ENCODE peak calls at places on chromosomes 11 and 22, in eight cellular contexts. E is HCT116, L is nephron progenitor cell, D is spleen, K is progenitor cell of endocrine pancreas, I is foreskin fibroblast, H is PC-3, Q is IMR-90. P is an unnamed sample.

GRCh38 chr11:88051386-88051785 is 123.9 kb downstream of the RAB38 start:
- DNase-seq in E (no peak), I (peak), K (no peak), Q (peak), D (no peak), H (peak), L (no peak), P (no peak)

GRCh38 chr22:40620464-40621046 is 16.0 kb downstream of the MRTFA start:
- DNase-seq in L (no peak), Q (peak), I (peak), E (peak), H (peak), K (no peak), D (no peak), P (no peak)

GRCh38 chr11:125649465-125650166 is 24.7 kb downstream of the CHEK1 start:
- DNase-seq in Q (no peak), D (no peak), K (no peak), I (no peak), L (no peak), H (no peak), E (no peak), P (no peak)

GRCh38 chr11:107999759-108000455 is 8.8 kb upstream of the CUL5 start:
- DNase-seq in I (no peak), H (peak), Q (peak), E (peak), D (no peak), L (peak), K (peak), P (no peak)

GRCh38 chr11:88363566-88364169 is 26.1 kb upstream of the CTSC start:
- DNase-seq in Q (peak), E (no peak), D (no peak), I (no peak), H (peak), K (no peak), L (no peak), P (no peak)

GRCh38 chr22:23281406-23282088 is 101.2 kb downstream of the BCR start:
- DNase-seq in I (no peak), D (peak), H (peak), Q (peak), E (peak), K (peak), L (peak), P (peak)

GRCh38 chr22:45149671-45150070 is 14.1 kb upstream of the NUP50 start:
- DNase-seq in E (no peak), Q (peak), L (no peak), D (no peak), I (no peak), H (no peak), K (no peak), P (no peak)

GRCh38 chr11:27945323-27945722 is 162.6 kb downstream of the KIF18A start:
- DNase-seq in Q (no peak), L (no peak), K (no peak), I (no peak), D (no peak), E (no peak), H (no peak), P (no peak)

GRCh38 chr11:67213251-67213650 is 53.0 kb upstream of the GRK2 start:
- DNase-seq in D (no peak), I (no peak), K (no peak), L (no peak), Q (no peak), H (no peak), E (no peak), P (no peak)

GRCh38 chr11:122879785-122880184 is 2.8 kb upstream of the JHY start:
- DNase-seq in D (no peak), H (no peak), L (no peak), E (no peak), Q (no peak), K (no peak), I (no peak), P (no peak)

GRCh38 chr22:17984114-17984513 is 40.2 kb downstream of the MICAL3 start:
- DNase-seq in I (no peak), H (peak), Q (no peak), D (peak), E (no peak), K (no peak), L (no peak), P (no peak)

GRCh38 chr22:50498322-50498861 is 9.1 kb downstream of the LMF2 start:
- DNase-seq in I (peak), L (peak), K (no peak), D (no peak), E (peak), Q (peak), H (peak), P (peak)

GRCh38 chr11:117179048-117179999 is 781 bp downstream of the SIDT2 start:
- DNase-seq in I (no peak), H (peak), D (peak), L (peak), E (no peak), K (no peak), Q (no peak), P (peak)

GRCh38 chr11:47366020-47366490 is 12.3 kb downstream of the SPI1 start:
- DNase-seq in K (no peak), D (no peak), E (no peak), L (no peak), Q (no peak), I (no peak), H (no peak), P (no peak)

GRCh38 chr22:17898375-17898774 is 124.1 kb upstream of the BID start:
- DNase-seq in E (no peak), Q (no peak), K (no peak), L (no peak), I (no peak), D (no peak), H (no peak), P (no peak)

GRCh38 chr11:88415495-88415894 is 78.0 kb upstream of the CTSC start:
- DNase-seq in K (no peak), Q (no peak), H (no peak), L (no peak), D (no peak), E (no peak), I (no peak), P (no peak)

GRCh38 chr11:71456294-71456693 is 3.3 kb downstream of the NADSYN1 start:
- DNase-seq in D (peak), H (no peak), E (no peak), L (no peak), K (no peak), I (no peak), Q (no peak), P (no peak)

GRCh38 chr22:48781868-48782267 is 1045.8 kb downstream of the BRD1 start:
- DNase-seq in H (no peak), L (no peak), Q (no peak), I (no peak), D (no peak), E (no peak), K (no peak), P (no peak)

GRCh38 chr11:130785376-130786110 is 130.7 kb downstream of the SNX19 start:
- DNase-seq in Q (peak), H (peak), E (no peak), L (no peak), D (no peak), I (no peak), K (no peak), P (no peak)

GRCh38 chr11:21908211-21908610 is 284.7 kb upstream of the ANO5 start:
- DNase-seq in L (no peak), H (no peak), E (no peak), K (no peak), I (no peak), D (no peak), Q (no peak), P (no peak)

GRCh38 chr11:35066783-35067476 is 72.0 kb upstream of the CD44 start:
- DNase-seq in D (no peak), E (no peak), I (no peak), K (no peak), L (no peak), Q (no peak), H (no peak), P (no peak)

GRCh38 chr11:32122200-32122599 is 31.3 kb downstream of the RCN1 start:
- DNase-seq in H (no peak), L (no peak), I (no peak), D (no peak), E (no peak), Q (no peak), K (no peak), P (no peak)

GRCh38 chr11:95764267-95764898 is 25.2 kb downstream of the FAM76B start:
- DNase-seq in H (peak), E (peak), K (no peak), I (peak), Q (peak), L (no peak), D (no peak), P (no peak)

GRCh38 chr11:88179141-88179540 is 3.9 kb upstream of the RAB38 start:
- DNase-seq in Q (peak), D (no peak), I (no peak), K (no peak), E (no peak), H (peak), L (no peak), P (no peak)

GRCh38 chr11:83051760-83052671 is 19.7 kb downstream of the RAB30 start:
- DNase-seq in H (peak), K (no peak), D (no peak), I (peak), E (no peak), L (peak), Q (peak), P (no peak)

GRCh38 chr22:20946080-20946986 is 20.7 kb upstream of the AIFM3 start:
- DNase-seq in D (no peak), L (no peak), K (no peak), H (peak), E (no peak), Q (peak), I (no peak), P (no peak)

GRCh38 chr22:41905411-41906202 is 9.3 kb downstream of the SHISA8 start:
- DNase-seq in L (no peak), Q (no peak), D (no peak), I (no peak), H (no peak), K (no peak), E (no peak), P (no peak)

GRCh38 chr22:45216133-45217003 is 24.3 kb downstream of the KIAA0930 start:
- DNase-seq in D (peak), I (no peak), L (peak), H (no peak), E (no peak), Q (peak), K (no peak), P (no peak)

GRCh38 chr11:128686045-128686741 is 7.7 kb upstream of the FLI1 start:
- DNase-seq in L (peak), K (no peak), I (no peak), E (no peak), Q (no peak), H (no peak), D (peak), P (peak)

DNA sequence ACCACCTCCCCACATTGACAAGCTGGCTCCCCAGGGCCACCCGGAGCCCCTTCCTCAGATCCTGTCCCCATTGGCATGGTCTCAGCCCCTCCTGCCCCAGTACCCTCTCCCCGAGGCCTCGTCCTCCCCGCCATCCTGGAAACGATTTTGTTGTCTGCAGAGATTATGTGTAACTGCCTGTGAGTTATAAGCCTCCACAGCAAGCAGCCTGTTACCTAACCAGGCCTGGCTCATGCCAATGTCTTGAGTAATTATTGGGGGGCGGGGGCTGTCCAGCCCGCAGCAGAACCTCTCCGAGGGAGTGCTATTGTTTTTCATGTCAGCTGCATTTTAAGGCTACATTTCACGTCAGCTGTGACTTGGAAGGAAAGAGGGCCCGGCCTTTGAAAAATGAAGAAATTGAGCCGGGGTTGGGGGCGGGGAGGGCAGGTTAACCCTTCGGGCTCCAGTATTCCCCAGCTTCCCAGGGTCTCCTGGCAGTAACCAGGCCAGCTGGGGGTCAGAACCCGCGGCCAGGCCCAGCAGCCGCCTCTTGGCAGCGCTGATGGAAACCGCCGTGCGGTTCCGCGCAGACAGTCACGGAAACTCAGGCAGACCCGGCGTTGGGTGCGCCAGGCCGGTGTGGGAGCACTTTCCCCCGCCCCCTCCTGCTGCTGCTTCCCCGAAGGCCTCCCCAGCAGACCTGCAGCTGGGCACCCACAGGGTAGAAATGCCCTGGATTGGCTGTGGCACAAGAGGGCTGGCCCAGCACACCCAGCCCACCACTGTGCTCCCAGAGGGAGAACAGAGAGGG is 59.5 kb downstream of the CDKN1C start:
- DNase-seq in L (no peak), Q (peak), H (peak), D (no peak), K (no peak), E (no peak), I (peak), P (peak)
- TF ChIP-seq CTCF in L (no peak), Q (no peak), H (no peak), D (no peak), K (no peak), E (no peak), I (no peak), P (no peak)

DNA sequence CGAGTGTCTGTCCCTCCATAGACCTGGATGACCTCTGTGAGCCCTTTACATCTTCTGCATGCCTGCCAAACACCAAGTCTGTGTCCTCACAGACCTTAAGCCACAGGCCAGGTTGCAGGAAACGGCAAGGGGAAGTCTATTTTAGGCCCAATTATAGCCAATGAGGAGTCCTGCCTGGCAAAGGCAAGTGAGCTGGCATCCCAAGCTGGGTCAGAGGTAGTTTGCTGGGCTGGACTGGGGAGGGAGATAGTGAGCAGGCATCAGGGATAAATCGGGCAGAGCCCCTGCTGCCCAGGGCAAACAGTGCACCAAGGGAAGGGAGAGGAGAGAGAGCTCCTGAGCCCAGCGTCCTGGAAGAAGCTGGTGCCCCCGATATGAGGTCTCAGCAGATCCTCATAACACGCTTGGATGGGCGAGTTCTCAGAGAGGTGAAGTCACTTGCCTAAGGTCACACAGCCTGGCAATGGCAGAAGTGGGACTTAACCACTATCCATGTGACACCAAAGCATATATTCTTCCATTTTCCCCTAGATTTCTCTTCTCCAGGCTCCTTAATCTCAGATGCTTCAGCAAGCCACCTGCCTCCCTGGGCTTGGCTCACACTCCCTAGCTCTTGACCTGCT is 3.7 kb upstream of the RELT start:
- DNase-seq in E (peak), I (peak), Q (no peak), H (peak), K (no peak), L (no peak), D (no peak), P (no peak)
- TF ChIP-seq CTCF in E (peak), I (peak), Q (peak), H (peak), K (no peak), L (no peak), D (no peak), P (no peak)

DNA sequence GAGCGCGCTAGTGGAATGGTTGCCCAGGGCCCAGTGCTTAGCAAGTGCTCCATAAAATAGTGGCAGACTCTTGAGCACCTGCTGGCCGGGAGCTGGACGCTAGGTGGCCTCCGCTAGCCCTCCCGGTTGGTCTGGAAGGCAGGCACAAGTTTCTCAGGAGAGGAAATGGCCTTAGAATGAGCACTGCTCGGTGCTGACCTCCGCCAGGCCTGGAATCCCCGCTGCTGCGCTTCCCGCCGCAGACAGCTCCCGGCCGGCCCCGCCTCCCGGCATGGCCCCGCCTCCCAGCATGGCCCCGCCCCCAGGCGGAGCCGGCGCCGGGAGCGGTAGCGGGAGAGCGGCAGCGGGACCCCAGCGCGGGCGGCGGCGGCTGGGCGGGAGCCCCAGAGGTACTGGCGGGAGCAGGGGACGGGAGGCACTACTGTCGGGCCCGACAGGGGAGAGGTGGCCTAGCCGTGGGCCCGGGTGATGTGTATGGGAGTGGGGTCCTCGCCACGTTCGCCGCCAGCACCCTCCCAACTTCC is at the start of gene SIPA1:
- DNase-seq in E (peak), Q (peak), L (peak), D (peak), H (peak), I (peak), K (peak), P (peak)
- TF ChIP-seq CTCF in E (no peak), Q (peak), L (peak), D (no peak), H (peak), I (peak), K (peak), P (peak)

GRCh38 chr22:22098457-22099193 is 116.0 kb upstream of the TOP3B start:
- DNase-seq in L (no peak), E (no peak), D (no peak), Q (no peak), H (no peak), K (no peak), I (no peak), P (no peak)

GRCh38 chr22:22097727-22098228 is 115.2 kb upstream of the TOP3B start:
- DNase-seq in Q (no peak), D (no peak), H (no peak), K (no peak), L (no peak), E (no peak), I (no peak), P (no peak)

GRCh38 chr22:22103078-22103593 is 120.5 kb upstream of the TOP3B start:
- DNase-seq in Q (no peak), D (no peak), H (peak), L (peak), E (peak), I (no peak), K (no peak), P (peak)

GRCh38 chr22:22099194-22099486 is 116.6 kb upstream of the TOP3B start:
- DNase-seq in I (no peak), L (no peak), Q (no peak), H (no peak), K (no peak), E (no peak), D (no peak), P (no peak)

DNA sequence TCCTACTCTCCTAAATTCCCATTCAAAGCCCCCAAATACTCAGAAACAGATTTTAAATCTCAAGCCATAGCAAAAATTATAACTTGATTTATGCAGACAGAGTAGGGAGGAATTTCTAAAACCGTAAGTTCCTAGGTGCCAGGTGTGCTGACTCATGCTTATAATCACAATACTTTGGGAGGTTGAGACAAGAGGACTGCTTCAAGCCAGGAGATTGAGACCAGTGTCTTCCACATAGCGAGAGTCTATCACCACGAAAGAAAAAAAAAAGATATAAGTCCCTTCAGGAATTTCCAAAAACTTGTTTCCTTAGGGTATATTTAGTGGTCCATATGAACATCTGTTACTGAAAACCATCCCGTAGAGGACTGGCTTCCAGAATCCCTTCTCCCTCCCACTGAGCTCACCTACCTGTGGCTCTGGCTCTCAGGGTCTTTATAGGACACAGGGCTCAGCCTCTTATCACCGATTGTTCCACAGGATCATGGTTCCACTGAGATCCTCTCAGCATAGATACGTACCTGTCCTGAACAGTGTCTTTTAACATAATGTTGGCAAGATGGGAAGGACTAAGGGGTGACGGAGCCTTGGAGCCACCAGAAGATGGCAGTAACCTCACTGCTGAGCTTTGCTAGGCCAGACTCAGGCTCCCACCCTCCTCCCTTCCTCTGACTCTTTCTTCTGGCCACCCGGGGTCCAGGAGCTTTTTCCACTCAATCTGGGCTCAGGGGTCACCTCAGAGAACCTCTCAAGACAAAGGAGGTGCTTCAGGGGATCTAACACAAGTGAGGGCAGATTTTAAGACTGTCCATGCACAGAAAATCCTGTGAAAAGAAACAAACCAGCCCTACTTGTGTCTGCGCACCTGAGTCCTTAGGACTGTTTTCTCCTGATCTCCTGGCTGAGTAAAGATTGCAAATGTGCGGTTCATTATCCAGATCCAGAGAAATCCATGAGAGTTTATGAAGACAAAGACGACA is 117.5 kb upstream of the TOP3B start:
- DNase-seq in K (no peak), Q (peak), E (peak), L (no peak), H (peak), I (no peak), D (no peak), P (no peak)
- TF ChIP-seq CTCF in K (peak), Q (peak), E (peak), L (no peak), H (peak), I (peak), D (no peak), P (no peak)

GRCh38 chr22:34414467-34415440 is 494.5 kb upstream of the LARGE1 start:
- DNase-seq in I (no peak), H (peak), E (peak), L (peak), K (peak), D (no peak), Q (no peak), P (peak)
- TF ChIP-seq CTCF in I (peak), H (peak), E (no peak), L (peak), K (peak), D (no peak), Q (no peak), P (peak)

P was measured in glutamatergic neuron.